ENCODE peak calls at places on chromosomes 16 and 17, in six cellular contexts. U, Y, W, E, F and X are unnamed samples.

GRCh38 chr16:21603920-21604319 is 4.5 kb downstream of the METTL9 start:
- DNase-seq in U (no peak), Y (no peak), W (no peak), E (no peak), F (no peak), X (no peak)

GRCh38 chr17:31780436-31780835 is 78.6 kb downstream of the COPRS start:
- DNase-seq in U (no peak), Y (no peak), W (no peak), E (no peak), F (no peak), X (no peak)

GRCh38 chr16:1037023-1037933 is 35.3 kb upstream of the SSTR5 start:
- DNase-seq in U (no peak), Y (no peak), W (no peak), E (no peak), F (no peak), X (no peak)

GRCh38 chr16:592518-593306 is 2.8 kb downstream of the RAB40C start:
- DNase-seq in U (no peak), Y (no peak), W (no peak), E (no peak), F (no peak), X (peak)

GRCh38 chr16:67397812-67398545 is 4.7 kb upstream of the TPPP3 start:
- DNase-seq in U (no peak), Y (no peak), W (no peak), E (no peak), F (no peak), X (no peak)

GRCh38 chr16:54375056-54375455 is 88.5 kb upstream of the IRX3 start:
- DNase-seq in U (no peak), Y (no peak), W (no peak), E (no peak), F (no peak), X (peak)

GRCh38 chr16:30967795-30968194 is 10.2 kb downstream of the SETD1A start:
- DNase-seq in U (no peak), Y (no peak), W (no peak), E (no peak), F (no peak), X (no peak)

GRCh38 chr17:44546711-44547606 is 10.3 kb upstream of the FZD2 start:
- DNase-seq in U (no peak), Y (no peak), W (no peak), E (no peak), F (no peak), X (no peak)

GRCh38 chr17:57412520-57413096 is 156.3 kb downstream of the MSI2 start:
- DNase-seq in U (no peak), Y (no peak), W (no peak), E (no peak), F (no peak), X (no peak)
- TF ChIP-seq CTCF in U (no peak), Y (no peak), W (no peak), E (no peak), F (no peak), X (no peak)

GRCh38 chr17:50523208-50523607 is 9.3 kb upstream of the EPN3 start:
- DNase-seq in U (no peak), Y (no peak), W (no peak), E (no peak), F (no peak), X (no peak)
- TF ChIP-seq CTCF in U (no peak), Y (no peak), W (no peak), E (no peak), F (no peak), X (no peak)

GRCh38 chr17:63436523-63437110 is 9.5 kb downstream of the CYB561 start:
- DNase-seq in U (peak), Y (no peak), W (peak), E (no peak), F (no peak), X (no peak)
- TF ChIP-seq CTCF in U (peak), Y (no peak), W (peak), E (no peak), F (peak), X (no peak)

DNA sequence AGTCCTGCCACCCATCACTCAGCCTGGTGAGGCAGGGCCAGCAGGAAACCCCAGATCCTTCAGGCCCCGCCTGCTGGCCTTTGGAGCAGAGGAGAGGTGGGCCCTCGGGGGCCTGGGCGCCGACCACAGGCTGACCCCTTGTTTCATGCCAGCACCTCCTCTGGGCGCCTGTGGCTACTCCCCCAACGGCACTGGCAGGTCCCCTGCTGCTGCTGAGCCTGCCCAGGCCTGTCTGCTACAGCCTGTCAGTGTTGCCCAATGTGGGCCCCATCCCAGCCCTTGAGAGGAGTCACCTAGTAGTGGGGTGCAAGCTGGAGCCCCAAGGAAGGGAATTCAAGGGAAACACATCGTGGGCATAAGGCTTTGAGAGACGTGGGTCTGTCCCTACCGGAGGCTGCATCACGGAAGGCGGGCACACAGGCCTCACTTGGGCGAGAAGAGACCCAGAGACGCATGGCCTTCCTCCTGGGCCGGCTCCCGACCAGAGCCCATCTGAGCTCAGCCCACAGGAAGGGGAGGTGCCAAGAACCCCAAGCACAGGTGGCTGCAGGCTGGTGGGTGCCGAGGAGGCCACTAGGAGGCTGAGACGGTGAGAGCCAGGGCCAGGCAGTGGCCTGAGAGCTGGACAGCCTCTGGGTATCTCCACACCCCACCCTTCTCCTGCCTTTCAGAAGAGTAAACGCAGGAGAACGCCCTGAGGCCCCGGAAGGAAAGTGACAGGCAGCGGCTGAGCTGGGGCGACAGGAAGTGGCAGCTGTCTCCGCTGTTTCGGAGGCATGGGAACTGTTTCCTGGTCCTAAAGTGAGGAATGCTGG is 8.1 kb upstream of the FASN start:
- DNase-seq in U (peak), Y (peak), W (peak), E (peak), F (peak), X (peak)
- TF ChIP-seq CTCF in U (peak), Y (peak), W (no peak), E (no peak), F (peak), X (no peak)

GRCh38 chr16:24336491-24336890 is 80.4 kb downstream of the CACNG3 start:
- DNase-seq in U (no peak), Y (no peak), W (no peak), E (no peak), F (no peak), X (no peak)

GRCh38 chr16:24332695-24333094 is 76.6 kb downstream of the CACNG3 start:
- DNase-seq in U (no peak), Y (no peak), W (no peak), E (no peak), F (no peak), X (no peak)

GRCh38 chr16:24332178-24332577 is 76.0 kb downstream of the CACNG3 start:
- DNase-seq in U (no peak), Y (no peak), W (no peak), E (no peak), F (no peak), X (no peak)

GRCh38 chr16:24337013-24337412 is 80.9 kb downstream of the CACNG3 start:
- DNase-seq in U (no peak), Y (no peak), W (no peak), E (no peak), F (no peak), X (no peak)
- TF ChIP-seq CTCF in U (no peak), Y (no peak), W (no peak), E (no peak), F (no peak), X (no peak)

GRCh38 chr16:4390266-4391260 is 18.9 kb downstream of the VASN start:
- DNase-seq in U (no peak), Y (no peak), W (no peak), E (no peak), F (no peak), X (no peak)
- TF ChIP-seq CTCF in U (no peak), Y (no peak), W (no peak), E (no peak), F (peak), X (no peak)

DNA sequence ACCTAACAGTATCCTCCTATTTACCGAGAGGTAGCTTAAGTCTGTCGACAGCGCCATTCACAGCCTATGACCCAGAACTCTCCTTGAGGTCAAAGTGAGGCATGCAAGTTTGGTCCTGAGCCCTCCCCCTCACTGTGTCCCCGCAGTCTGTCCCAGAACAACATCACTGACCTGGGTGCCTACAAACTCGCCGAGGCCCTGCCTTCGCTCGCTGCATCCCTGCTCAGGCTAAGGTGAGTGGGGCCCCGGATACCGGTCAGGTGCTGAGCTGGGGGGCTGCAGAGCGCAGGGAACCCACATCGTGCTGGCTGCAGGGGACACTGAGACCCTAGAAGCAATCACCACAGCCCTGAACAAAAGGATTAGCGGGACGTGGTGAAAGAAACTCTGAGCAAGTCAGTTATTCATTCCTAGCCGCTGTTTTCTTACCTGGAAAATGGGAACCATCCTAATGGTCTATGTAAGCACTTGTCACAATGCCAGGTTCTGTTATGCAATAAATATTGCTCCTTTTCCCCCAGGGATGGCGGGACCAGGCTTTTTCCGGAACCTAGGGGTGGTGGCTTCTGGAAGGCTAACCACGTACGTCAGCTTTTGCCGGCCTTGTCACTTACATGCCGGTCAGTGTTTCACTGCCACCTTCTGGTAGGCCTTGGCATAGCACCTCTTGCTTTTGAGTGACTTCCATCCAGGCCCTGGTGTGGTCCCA is 23.8 kb downstream of the DEXI start:
- DNase-seq in U (peak), Y (peak), W (peak), E (peak), F (peak), X (peak)
- TF ChIP-seq CTCF in U (peak), Y (peak), W (peak), E (peak), F (peak), X (no peak)

GRCh38 chr16:19605701-19606100 is 50.2 kb downstream of the VPS35L start:
- DNase-seq in U (no peak), Y (no peak), W (no peak), E (no peak), F (no peak), X (no peak)

GRCh38 chr16:19601083-19601976 is 45.8 kb downstream of the VPS35L start:
- DNase-seq in U (peak), Y (peak), W (peak), E (no peak), F (no peak), X (no peak)

GRCh38 chr16:19609359-19609758 is 53.9 kb downstream of the VPS35L start:
- DNase-seq in U (no peak), Y (no peak), W (peak), E (no peak), F (no peak), X (no peak)

GRCh38 chr16:19607610-19608280 is 52.2 kb downstream of the VPS35L start:
- DNase-seq in U (no peak), Y (no peak), W (peak), E (no peak), F (no peak), X (no peak)

GRCh38 chr16:19604911-19605310 is 49.4 kb downstream of the VPS35L start:
- DNase-seq in U (no peak), Y (no peak), W (no peak), E (no peak), F (no peak), X (no peak)
- TF ChIP-seq CTCF in U (no peak), Y (no peak), W (no peak), E (no peak), F (no peak), X (no peak)